ENCODE peak calls at places on chromosomes 5 and 9, in six cellular contexts. H is RWPE1, N is nephron progenitor cell, K is AG09309, I is GM12878, S is fibroblast of mammary gland. E is an unnamed sample.

GRCh38 chr9:114742947-114743346 is 61.0 kb upstream of the TEX48 start:
- DNase-seq in H (peak), N (no peak), K (no peak), I (no peak), S (no peak), E (no peak)

GRCh38 chr9:19133549-19134345 is 6.5 kb upstream of the PLIN2 start:
- DNase-seq in H (no peak), N (no peak), K (no peak), I (no peak), S (no peak), E (no peak)

GRCh38 chr5:135012033-135012588 is 21.9 kb downstream of the PITX1 start:
- DNase-seq in H (no peak), N (no peak), K (no peak), I (no peak), S (no peak), E (no peak)

GRCh38 chr5:76642390-76643040 is 19.3 kb upstream of the F2RL2 start:
- DNase-seq in H (no peak), N (no peak), K (no peak), I (no peak), S (no peak), E (no peak)

GRCh38 chr5:181167814-181168488 is 20.6 kb downstream of the OR2V2 start:
- DNase-seq in H (no peak), N (peak), K (no peak), I (no peak), S (no peak), E (no peak)

GRCh38 chr5:80915716-80916115 is 44.4 kb upstream of the RASGRF2 start:
- DNase-seq in H (no peak), N (no peak), K (peak), I (no peak), S (peak), E (no peak)

GRCh38 chr5:156913355-156913718 is 49.7 kb downstream of the TIMD4 start:
- DNase-seq in H (no peak), N (no peak), K (no peak), I (no peak), S (no peak), E (no peak)

GRCh38 chr9:114429488-114429887 is 41.7 kb upstream of the AKNA start:
- DNase-seq in H (no peak), N (no peak), K (no peak), I (no peak), S (no peak), E (no peak)

GRCh38 chr5:168300377-168301182 is 9.1 kb downstream of the WWC1 start:
- DNase-seq in H (peak), N (peak), K (no peak), I (no peak), S (no peak), E (no peak)

GRCh38 chr5:77640577-77641396 is 2.3 kb upstream of the OTP start:
- DNase-seq in H (no peak), N (peak), K (no peak), I (no peak), S (no peak), E (no peak)

GRCh38 chr9:117414220-117414905 is 494 bp downstream of the ASTN2 start:
- DNase-seq in H (peak), N (peak), K (no peak), I (no peak), S (peak), E (no peak)

GRCh38 chr9:17065062-17065461 is 69.8 kb upstream of the CNTLN start:
- DNase-seq in H (no peak), N (no peak), K (no peak), I (no peak), S (peak), E (no peak)

GRCh38 chr9:91913986-91914385 is 36.0 kb downstream of the ROR2 start:
- DNase-seq in H (no peak), N (no peak), K (no peak), I (no peak), S (no peak), E (no peak)

GRCh38 chr9:37056521-37056920 is 22.5 kb upstream of the PAX5 start:
- DNase-seq in H (no peak), N (no peak), K (no peak), I (no peak), S (no peak), E (no peak)

GRCh38 chr5:37801521-37801920 is 38.3 kb downstream of the GDNF start:
- DNase-seq in H (no peak), N (no peak), K (no peak), I (no peak), S (no peak), E (no peak)

GRCh38 chr5:123389794-123390193 is 33.4 kb downstream of the CEP120 start:
- DNase-seq in H (no peak), N (no peak), K (no peak), I (no peak), S (no peak), E (no peak)

GRCh38 chr9:105007143-105007542 is 79.2 kb upstream of the ABCA1 start:
- DNase-seq in H (peak), N (no peak), K (peak), I (no peak), S (peak), E (no peak)

GRCh38 chr9:102237520-102237919 is 499.1 kb upstream of the GRIN3A start:
- DNase-seq in H (no peak), N (peak), K (no peak), I (no peak), S (no peak), E (no peak)

GRCh38 chr9:79701651-79702050 is 129.9 kb downstream of the TLE4 start:
- DNase-seq in H (no peak), N (no peak), K (no peak), I (no peak), S (peak), E (no peak)

GRCh38 chr9:85040806-85041575 is 371.5 kb downstream of the NTRK2 start:
- DNase-seq in H (no peak), N (no peak), K (no peak), I (no peak), S (no peak), E (no peak)

GRCh38 chr5:171750316-171750788 is 35.3 kb upstream of the SMIM23 start:
- DNase-seq in H (no peak), N (no peak), K (no peak), I (no peak), S (peak), E (no peak)

GRCh38 chr5:81283976-81284375 is 17.4 kb upstream of the ZCCHC9 start:
- DNase-seq in H (no peak), N (no peak), K (no peak), I (no peak), S (no peak), E (no peak)

GRCh38 chr5:39200081-39200480 is 19.3 kb downstream of the FYB1 start:
- DNase-seq in H (no peak), N (no peak), K (no peak), I (no peak), S (no peak), E (no peak)

GRCh38 chr9:2655411-2655901 is 33.9 kb downstream of the VLDLR start:
- DNase-seq in H (peak), N (no peak), K (peak), I (no peak), S (peak), E (no peak)

GRCh38 chr5:437281-437771 is 5.7 kb upstream of the EXOC3 start:
- DNase-seq in H (no peak), N (no peak), K (no peak), I (no peak), S (no peak), E (no peak)

GRCh38 chr5:435156-435790 is 7.7 kb upstream of the EXOC3 start:
- DNase-seq in H (no peak), N (no peak), K (no peak), I (no peak), S (no peak), E (no peak)

GRCh38 chr5:438481-438981 is 4.4 kb upstream of the EXOC3 start:
- DNase-seq in H (no peak), N (no peak), K (no peak), I (no peak), S (no peak), E (no peak)

GRCh38 chr5:435961-436640 is 6.9 kb upstream of the EXOC3 start:
- DNase-seq in H (peak), N (no peak), K (no peak), I (no peak), S (peak), E (no peak)

DNA sequence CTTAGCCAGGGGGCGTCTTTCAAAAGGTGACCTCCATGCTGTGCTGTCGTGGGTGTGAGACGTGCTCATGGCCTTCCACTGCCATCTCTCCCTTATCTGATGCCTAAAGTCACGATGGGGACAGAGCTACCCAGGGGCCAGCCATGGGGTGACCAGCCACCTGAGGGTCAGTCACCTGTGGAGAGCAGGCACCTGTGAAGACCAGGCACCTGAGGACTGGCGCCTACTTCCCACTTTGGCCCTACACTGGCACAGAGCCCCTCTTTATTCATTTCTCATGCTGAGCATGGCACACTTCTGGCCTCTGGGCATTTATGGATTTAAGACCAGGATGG is 6.4 kb upstream of the EXOC3 start:
- DNase-seq in H (no peak), N (no peak), K (no peak), I (no peak), S (no peak), E (no peak)
- TF ChIP-seq CTCF in H (no peak), N (no peak), K (no peak), I (no peak), S (no peak), E (no peak)

GRCh38 chr5:138938526-138938925 is 63.4 kb upstream of the LRRTM2 start:
- DNase-seq in H (no peak), N (no peak), K (no peak), I (no peak), S (no peak), E (no peak)
- TF ChIP-seq CTCF in H (no peak), N (no peak), K (no peak), I (no peak), S (no peak), E (no peak)

DNA sequence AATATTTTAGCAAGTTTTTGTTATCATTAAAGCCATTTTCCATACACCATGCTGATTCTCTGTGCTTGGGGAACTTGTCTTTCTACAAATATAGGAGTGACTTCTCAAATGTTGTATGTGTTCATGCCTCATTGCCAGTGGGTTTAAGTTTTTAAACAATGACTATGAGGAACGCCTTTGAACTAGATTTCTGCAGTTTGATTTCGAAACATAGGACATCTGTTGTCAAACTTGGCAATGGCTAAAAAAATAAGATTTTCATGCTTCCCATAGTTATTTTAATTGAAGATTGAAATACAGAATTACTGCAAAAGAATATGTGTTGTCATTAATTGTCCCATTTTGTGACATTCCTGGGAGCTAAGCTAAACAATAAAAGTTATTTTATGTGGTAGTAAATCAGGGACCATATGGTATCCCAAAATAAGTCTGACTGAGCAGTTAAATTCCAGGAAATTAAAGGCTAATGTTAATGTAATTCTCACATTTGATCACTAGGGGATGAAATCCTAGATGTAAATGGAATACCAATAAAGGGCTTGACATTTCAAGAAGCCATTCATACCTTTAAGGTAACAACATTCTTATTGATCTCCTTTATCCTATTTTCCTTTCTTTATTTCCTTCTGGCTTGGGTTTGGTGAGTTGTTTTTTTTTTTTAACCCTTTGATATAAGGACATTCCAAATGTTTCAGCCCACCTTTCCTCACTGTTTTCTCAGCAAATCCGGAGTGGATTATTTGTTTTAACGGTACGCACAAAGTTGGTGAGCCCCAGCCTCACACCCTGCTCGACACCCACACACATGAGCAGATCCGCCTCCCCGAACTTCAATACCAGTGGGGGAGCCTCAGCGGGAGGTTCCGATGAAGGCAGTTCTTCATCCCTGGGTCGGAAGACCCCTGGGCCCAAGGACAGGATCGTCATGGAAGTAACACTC is 116.7 kb downstream of the GOLPH3 start:
- DNase-seq in H (no peak), N (no peak), K (no peak), I (no peak), S (peak), E (no peak)
- TF ChIP-seq CTCF in H (peak), N (peak), K (no peak), I (peak), S (peak), E (peak)

DNA sequence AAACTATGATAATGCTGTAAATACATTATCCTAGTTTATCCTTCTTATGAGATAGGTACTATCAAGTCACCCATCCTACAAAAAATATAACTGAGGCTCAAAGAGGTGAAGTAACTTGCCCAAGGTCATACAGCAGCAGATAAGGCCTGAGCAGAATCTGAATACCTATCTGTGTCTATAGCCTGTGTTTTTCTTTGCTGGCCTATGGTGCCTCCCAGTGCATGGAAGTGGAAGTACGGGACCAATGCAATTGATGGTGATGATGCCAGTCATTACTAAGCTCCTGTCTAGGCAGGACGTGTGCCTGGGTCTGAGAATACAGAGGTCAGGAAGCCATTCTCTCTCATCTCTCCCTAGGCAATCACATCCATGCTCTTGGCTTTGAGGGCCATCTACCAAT is 67.8 kb downstream of the FAT2 start:
- DNase-seq in H (peak), N (peak), K (peak), I (no peak), S (peak), E (peak)
- TF ChIP-seq CTCF in H (no peak), N (peak), K (peak), I (peak), S (peak), E (peak)

DNA sequence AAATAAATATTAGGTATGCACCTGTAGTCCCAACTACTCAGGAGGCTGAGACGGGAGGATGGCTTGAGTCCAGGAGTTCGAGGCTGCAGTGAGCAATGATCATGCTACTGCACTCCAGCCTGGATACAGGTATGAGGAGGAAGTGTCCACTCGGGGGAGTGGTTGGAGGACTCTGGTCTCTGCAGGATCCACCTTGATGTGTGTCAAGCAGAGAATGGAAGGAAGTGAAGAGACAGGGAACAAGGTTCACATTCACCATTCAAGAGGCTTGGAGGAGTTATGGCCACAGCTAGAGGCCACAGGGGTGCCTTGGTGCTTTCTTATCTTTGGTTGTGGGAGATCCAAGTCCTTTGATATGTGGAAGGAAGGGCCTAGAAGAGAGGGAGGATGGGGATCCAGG is 5.4 kb upstream of the CERCAM start:
- DNase-seq in H (no peak), N (no peak), K (no peak), I (no peak), S (no peak), E (no peak)
- TF ChIP-seq CTCF in H (no peak), N (no peak), K (no peak), I (no peak), S (no peak), E (no peak)

GRCh38 chr9:87497604-87498045 is at the start of gene DAPK1:
- DNase-seq in H (peak), N (peak), K (no peak), I (no peak), S (peak), E (no peak)
- TF ChIP-seq CTCF in H (no peak), N (no peak), K (no peak), I (peak), S (no peak), E (no peak)

GRCh38 chr9:124030969-124031451 is 19.4 kb downstream of the LHX2 start:
- DNase-seq in H (no peak), N (no peak), K (peak), I (peak), S (no peak), E (no peak)
- TF ChIP-seq CTCF in H (no peak), N (no peak), K (no peak), I (no peak), S (no peak), E (no peak)

E was measured in GM12864.